ENCODE peak calls at places on chromosomes 13 and 19, in five cellular contexts. L is IMR-90, F is H1, D is neuronal stem cell, V is trophoblast cell. S is an unnamed sample. For H3K36me3, the result is how much of the 10 kb centered on the place peaks cover.

GRCh38 chr19:39082745-39083598 is 1.2 kb upstream of the ACP7 start:
- DNase-seq in D (no peak), F (no peak), V (no peak), L (no peak), S (no peak)

GRCh38 chr19:46386996-46387712 is 26.2 kb downstream of the CCDC8 start:
- DNase-seq in L (no peak), F (no peak), D (no peak), V (no peak), S (no peak)

GRCh38 chr13:102707465-102707864 is 12.6 kb upstream of the METTL21C start:
- DNase-seq in V (peak), F (no peak), D (no peak), L (peak), S (peak)

GRCh38 chr13:92640936-92641335 is 585.7 kb upstream of the GPC6 start:
- DNase-seq in D (no peak), F (no peak), V (no peak), L (peak), S (peak)

GRCh38 chr13:30464496-30465351 is 1.0 kb downstream of the HMGB1 start:
- DNase-seq in L (peak), V (peak), D (peak), F (peak), S (peak)

GRCh38 chr13:111175948-111176347 is 60.8 kb downstream of the ARHGEF7 start:
- DNase-seq in D (no peak), V (no peak), L (no peak), F (no peak), S (no peak)

GRCh38 chr19:58395979-58396627 is 647 bp downstream of the RNF225 start:
- DNase-seq in V (no peak), F (peak), L (no peak), D (no peak), S (no peak)

GRCh38 chr13:97856001-97856675 is 97.3 kb upstream of the IPO5 start:
- DNase-seq in D (peak), F (no peak), V (no peak), L (no peak), S (no peak)

GRCh38 chr19:42555801-42556200 is 27.5 kb upstream of the CEACAM1 start:
- DNase-seq in V (no peak), D (no peak), F (no peak), L (no peak), S (no peak)

GRCh38 chr13:97352815-97353214 is 81.2 kb upstream of the RAP2A start:
- DNase-seq in V (no peak), D (no peak), F (no peak), L (no peak), S (no peak)

GRCh38 chr19:55492362-55492944 is 4.2 kb downstream of the SSC5D start:
- DNase-seq in V (no peak), F (no peak), L (no peak), D (no peak), S (no peak)

GRCh38 chr13:84230568-84230967 is 348.3 kb upstream of the SLITRK1 start:
- DNase-seq in L (no peak), F (no peak), D (no peak), V (no peak), S (no peak)

GRCh38 chr13:94342436-94343242 is 136.8 kb downstream of the DCT start:
- DNase-seq in F (no peak), V (no peak), D (no peak), L (no peak), S (peak)

GRCh38 chr13:103236213-103236612 is 170.0 kb upstream of the SLC10A2 start:
- DNase-seq in D (no peak), V (no peak), L (no peak), F (no peak), S (no peak)

GRCh38 chr13:75547917-75548316 is 1.7 kb upstream of the UCHL3 start:
- DNase-seq in F (no peak), L (peak), V (peak), D (no peak), S (no peak)

GRCh38 chr13:103839460-103839859 is 773.2 kb upstream of the SLC10A2 start:
- DNase-seq in L (no peak), V (no peak), F (no peak), D (no peak), S (no peak)

GRCh38 chr13:69331245-69331644 is 776.4 kb upstream of the ATXN8OS start:
- DNase-seq in L (no peak), D (no peak), F (no peak), V (peak), S (peak)

GRCh38 chr13:28478127-28478526 is 16.8 kb downstream of the FLT1 start:
- DNase-seq in V (no peak), D (no peak), F (no peak), L (peak), S (peak)

GRCh38 chr19:39514840-39515550 is at the start of gene SELENOV:
- DNase-seq in D (no peak), L (no peak), F (peak), V (no peak), S (no peak)

GRCh38 chr19:5691205-5691929 is 1.3 kb downstream of the RPL36 start:
- DNase-seq in L (peak), V (no peak), D (no peak), F (no peak), S (peak)

DNA sequence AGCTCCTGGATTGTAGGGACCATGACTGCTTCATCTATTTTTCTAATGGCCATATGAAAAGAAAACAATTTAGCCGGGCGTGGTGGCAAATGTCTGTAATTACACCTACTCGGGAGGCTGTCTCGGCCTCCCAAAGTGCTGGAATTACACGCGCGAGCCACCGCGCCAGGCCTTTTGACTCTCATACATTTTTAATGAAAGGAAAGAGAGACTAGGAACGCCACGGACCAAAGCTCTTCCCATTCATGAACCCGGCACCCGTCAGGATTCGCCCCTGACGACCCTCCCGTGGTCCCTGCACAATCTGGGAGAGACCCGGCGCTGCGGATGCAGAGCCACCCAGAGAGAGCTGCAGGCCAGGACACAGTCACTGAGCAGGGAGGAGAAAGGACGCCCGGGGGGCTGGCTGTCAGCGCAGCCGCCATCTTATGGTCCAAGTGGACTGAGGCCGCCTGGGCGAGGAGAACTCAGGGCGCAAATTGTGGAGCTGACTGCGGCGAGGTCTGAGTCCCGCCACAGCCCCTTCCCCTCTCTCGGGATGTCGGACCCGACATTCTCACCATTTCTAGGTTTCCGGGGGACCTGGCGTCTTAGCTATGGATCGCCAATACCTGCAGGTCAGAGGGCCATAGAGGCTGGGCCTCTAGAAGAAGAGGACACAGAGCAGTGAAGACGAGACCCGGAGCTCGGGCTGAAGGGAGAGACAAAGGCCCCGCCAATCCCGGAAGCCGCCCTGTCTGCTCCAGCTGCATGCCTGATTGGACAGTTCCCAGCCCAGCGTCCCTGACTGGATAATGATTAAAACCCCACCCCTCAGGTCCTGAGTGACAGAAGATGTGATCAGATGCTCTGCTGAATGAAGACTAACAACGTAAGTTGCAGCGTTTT is at the start of gene ZNF681:
- DNase-seq in L (peak), F (peak), D (peak), V (peak), S (peak)
- H3K14ac ChIP-seq in L (no peak), F (no peak), D (no peak), V (peak), S (no peak)

GRCh38 chr13:98922306-98922705 is 55.6 kb downstream of the DOCK9 start:
- DNase-seq in D (no peak), F (no peak), V (no peak), L (no peak), S (no peak)

GRCh38 chr13:98919566-98919965 is 58.3 kb downstream of the DOCK9 start:
- DNase-seq in L (no peak), D (no peak), V (no peak), F (no peak), S (no peak)

GRCh38 chr13:98921015-98921414 is 56.8 kb downstream of the DOCK9 start:
- DNase-seq in L (no peak), V (no peak), D (no peak), F (no peak), S (no peak)

GRCh38 chr13:98923641-98924397 is 54.0 kb downstream of the DOCK9 start:
- DNase-seq in V (no peak), L (no peak), F (no peak), D (no peak), S (no peak)

DNA sequence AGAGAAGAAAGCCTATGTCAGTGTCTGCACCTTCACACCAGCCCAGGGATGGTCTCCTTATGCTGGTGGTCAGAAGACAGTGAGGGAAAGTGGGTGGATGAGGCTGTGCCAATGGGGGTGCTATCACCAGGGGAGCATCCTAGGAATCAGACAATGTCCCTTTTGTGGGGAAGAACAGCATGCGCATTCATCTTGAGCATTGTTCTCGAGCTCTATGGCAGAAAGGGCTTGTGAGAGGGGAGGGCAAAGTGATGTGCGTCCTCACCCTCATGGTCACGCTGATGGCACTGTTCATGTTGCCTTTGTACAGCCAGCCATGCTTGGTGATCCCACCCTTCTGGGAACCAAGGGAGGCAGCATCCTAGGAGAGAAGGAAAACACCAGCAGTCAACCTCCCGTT is 56.1 kb downstream of the DOCK9 start:
- DNase-seq in V (no peak), D (no peak), L (no peak), F (no peak), S (no peak)
- H3K36me3 ChIP-seq in V (under half), D (under half), L (under half), F (under half), S (under half)

GRCh38 chr13:100510208-100510997 is 78.2 kb downstream of the GGACT start:
- DNase-seq in F (no peak), L (no peak), V (no peak), D (no peak), S (no peak)

GRCh38 chr13:100511422-100511821 is 77.2 kb downstream of the GGACT start:
- DNase-seq in F (no peak), V (no peak), L (no peak), D (no peak), S (no peak)

GRCh38 chr13:100508391-100508790 is 80.2 kb downstream of the GGACT start:
- DNase-seq in L (no peak), V (no peak), D (no peak), F (no peak), S (no peak)

GRCh38 chr13:100506600-100507422 is 81.8 kb downstream of the GGACT start:
- DNase-seq in F (no peak), V (no peak), D (no peak), L (no peak), S (no peak)

DNA sequence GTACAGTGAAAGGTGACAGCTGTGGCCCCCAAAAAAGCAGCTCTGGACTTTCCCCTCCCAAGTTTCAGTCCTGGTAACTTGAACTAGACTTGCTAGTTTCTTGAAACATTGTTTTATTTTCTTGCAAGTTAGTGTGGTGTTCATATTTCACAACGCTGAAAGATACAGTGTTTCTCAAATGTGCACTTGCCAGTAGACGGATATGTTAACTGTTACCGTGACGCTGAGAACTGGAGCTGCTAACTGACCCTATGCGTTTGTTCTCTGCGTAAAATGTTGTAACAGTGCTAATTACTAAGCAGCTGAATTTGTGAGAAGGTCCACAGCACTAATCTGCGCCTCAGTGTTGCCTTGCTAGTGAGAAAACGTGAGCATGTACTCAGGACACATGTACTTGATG is 79.6 kb downstream of the GGACT start:
- DNase-seq in F (no peak), L (no peak), D (no peak), V (no peak), S (no peak)
- H4K8ac ChIP-seq in F (no peak), L (no peak), D (no peak), V (no peak), S (no peak)

GRCh38 chr19:50909240-50910070 is 1.7 kb downstream of the KLK4 start:
- DNase-seq in L (no peak), V (no peak), F (peak), D (peak), S (no peak)
- H3K14ac ChIP-seq in L (no peak), V (no peak), F (no peak), D (peak), S (no peak)

GRCh38 chr19:2421581-2422306 is 5.6 kb downstream of the TIMM13 start:
- DNase-seq in F (no peak), V (no peak), D (no peak), L (no peak), S (no peak)

GRCh38 chr19:2419754-2420153 is 7.6 kb downstream of the TIMM13 start:
- DNase-seq in L (no peak), F (no peak), D (no peak), V (no peak), S (no peak)

GRCh38 chr19:2417881-2418406 is 9.4 kb downstream of the TIMM13 start:
- DNase-seq in F (no peak), L (no peak), D (no peak), V (no peak), S (no peak)

GRCh38 chr19:2422951-2423880 is 4.2 kb downstream of the TIMM13 start:
- DNase-seq in V (no peak), L (no peak), D (no peak), F (no peak), S (no peak)

DNA sequence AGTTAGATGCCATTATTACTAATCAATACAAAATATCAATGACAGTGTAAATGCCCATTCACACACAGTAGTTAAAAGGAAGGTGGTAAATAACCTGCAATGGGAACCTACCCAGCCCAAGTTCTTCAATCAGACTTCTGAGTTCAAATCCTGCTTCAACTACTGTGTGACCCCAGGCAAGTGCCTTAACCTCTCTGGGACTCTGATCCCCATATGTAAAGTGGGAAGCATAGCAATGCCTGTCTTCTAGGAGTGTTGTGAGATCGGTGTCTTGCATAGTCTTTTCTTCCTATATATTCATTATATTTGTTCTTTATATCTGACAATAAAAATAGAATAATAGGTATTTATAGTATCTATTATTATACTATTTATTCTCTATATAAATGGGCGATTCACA is 6.9 kb downstream of the TIMM13 start:
- DNase-seq in L (no peak), F (no peak), V (no peak), D (no peak), S (no peak)
- H3K36me3 ChIP-seq in L (under half), F (under half), V (under half), D (under half), S (half or more)

GRCh38 chr19:1089126-1089771 is 5.9 kb downstream of the POLR2E start:
- DNase-seq in D (no peak), F (no peak), V (no peak), L (no peak), S (no peak)

GRCh38 chr19:1087813-1088418 is 7.3 kb downstream of the POLR2E start:
- DNase-seq in D (no peak), L (no peak), F (no peak), V (no peak), S (no peak)

GRCh38 chr19:1086618-1087017 is 8.6 kb downstream of the POLR2E start:
- DNase-seq in V (no peak), L (no peak), D (no peak), F (no peak), S (no peak)

GRCh38 chr19:1089891-1090290 is 5.3 kb downstream of the POLR2E start:
- DNase-seq in D (no peak), F (no peak), L (no peak), V (no peak), S (no peak)

DNA sequence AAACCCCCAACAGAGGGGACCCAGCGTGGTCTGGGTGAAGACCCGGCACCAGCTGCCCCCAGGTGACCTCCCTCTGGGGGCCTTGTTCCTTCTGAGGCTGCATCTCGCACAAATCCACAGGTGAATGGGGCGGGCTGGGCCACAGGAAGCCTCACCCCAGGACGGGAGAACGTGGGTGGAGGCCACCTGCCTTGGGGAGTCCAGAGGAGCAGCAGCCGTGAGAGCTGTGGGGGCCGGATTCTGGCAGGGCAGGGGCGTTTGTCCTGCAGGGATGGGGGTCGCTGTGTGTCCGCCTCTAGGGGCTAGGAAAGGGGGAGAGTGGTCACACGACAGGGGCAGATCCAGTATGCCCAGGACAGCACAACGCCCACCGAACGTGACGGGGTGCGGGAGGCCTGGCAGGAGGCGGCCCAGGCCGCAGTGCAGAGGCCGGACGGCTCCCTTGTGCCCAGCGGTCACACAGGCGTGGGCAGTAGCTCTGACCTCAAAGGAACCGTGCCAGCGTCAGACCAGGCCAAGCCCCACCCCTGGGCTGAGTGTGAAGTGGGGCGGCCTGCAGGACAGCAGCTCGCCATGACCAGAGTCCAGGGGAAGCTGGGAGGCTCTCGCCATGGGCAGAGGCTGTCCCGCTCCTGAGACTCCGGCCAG is 6.6 kb downstream of the POLR2E start:
- DNase-seq in D (no peak), V (no peak), L (no peak), F (no peak), S (no peak)
- H4K8ac ChIP-seq in D (no peak), V (no peak), L (no peak), F (no peak), S (no peak)

DNA sequence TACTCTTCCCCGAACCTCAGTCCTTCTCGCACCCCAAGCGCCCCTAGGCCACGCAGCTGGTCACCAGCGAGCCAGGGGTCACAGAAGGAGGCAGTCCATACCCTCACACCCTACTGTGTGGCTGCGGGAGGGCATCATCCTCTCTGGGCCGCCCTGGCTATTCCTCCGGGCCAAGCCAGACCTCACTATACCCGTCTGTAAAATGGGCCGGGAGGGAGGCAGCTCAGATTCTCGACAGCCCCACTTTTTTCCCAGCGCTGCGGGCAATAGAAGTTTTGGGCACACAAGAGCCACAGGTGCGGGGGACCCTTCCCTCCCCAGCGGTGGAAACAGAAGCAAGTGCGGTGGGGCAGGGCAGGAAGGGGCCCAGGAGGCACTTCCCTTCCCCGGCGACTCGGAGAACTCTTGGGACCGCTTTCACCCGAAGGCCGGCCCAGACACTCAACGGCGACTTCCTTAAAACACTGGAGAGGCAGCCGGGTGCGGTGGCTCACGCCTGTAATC is 5.6 kb upstream of the ARRDC2 start:
- DNase-seq in D (no peak), L (no peak), V (no peak), F (no peak), S (no peak)
- H3K14ac ChIP-seq in D (no peak), L (no peak), V (no peak), F (no peak), S (no peak)

GRCh38 chr19:35159606-35160005 is 5.1 kb downstream of the FXYD5 start:
- DNase-seq in L (no peak), F (no peak), V (no peak), D (no peak), S (no peak)
- H3K36me3 ChIP-seq in L (half or more), F (half or more), V (under half), D (under half), S (under half)

GRCh38 chr19:4342421-4343055 is 824 bp upstream of the MPND start:
- DNase-seq in F (peak), D (peak), V (peak), L (peak), S (peak)
- H4K8ac ChIP-seq in F (peak), D (no peak), V (peak), L (peak), S (peak)